ENCODE peak calls at places on chromosomes 16 and 17, in nine cellular contexts. C is body of pancreas, P is cardiac muscle cell, H is RWPE1, U is HFFc6, L is heart left ventricle, J is ovary, F is AG09319, Y is AG09309. E is an unnamed sample.

GRCh38 chr16:70253291-70254094 is 1.8 kb upstream of the EXOSC6 start:
- DNase-seq in Y (no peak), L (no peak), U (peak; percentile 24), H (peak; percentile 32), C (peak; percentile 51), P (peak; percentile 51), J (no peak), F (no peak), E (no peak)

GRCh38 chr16:62190426-62190825 is 154.2 kb upstream of the CDH8 start:
- DNase-seq in H (peak; percentile 26), L (no peak), U (no peak), P (peak; percentile 0), C (no peak), J (no peak), Y (no peak), F (no peak), E (no peak)

GRCh38 chr16:22098538-22099255 is 6.4 kb downstream of the VWA3A start:
- DNase-seq in C (no peak), U (peak; percentile 48), H (peak; percentile 75), P (peak; percentile 58), L (no peak), Y (peak; percentile 17), F (peak; percentile 10), J (no peak), E (no peak)

GRCh38 chr17:2266045-2266864 is 37.3 kb downstream of the SMG6 start:
- DNase-seq in F (no peak), H (no peak), C (peak; percentile 16), J (no peak), L (no peak), U (no peak), P (no peak), Y (no peak), E (no peak)

GRCh38 chr17:37849617-37849972 is 74.6 kb upstream of the TBC1D3K start:
- DNase-seq in F (no peak), C (no peak), Y (no peak), P (no peak), H (no peak), J (no peak), U (no peak), L (no peak), E (no peak)

GRCh38 chr16:19086322-19087199 is 19.1 kb downstream of the COQ7 start:
- DNase-seq in P (peak; percentile 95), Y (peak; percentile 37), C (peak; percentile 87), H (peak; percentile 81), U (peak; percentile 88), F (peak; percentile 74), L (peak; percentile 88), J (peak; percentile 85), E (peak; percentile 88)

GRCh38 chr17:38569701-38570512 is 35.8 kb downstream of the SRCIN1 start:
- DNase-seq in C (no peak), Y (no peak), F (no peak), P (no peak), H (no peak), U (no peak), L (no peak), J (no peak), E (no peak)

GRCh38 chr17:13337864-13338371 is 263.8 kb downstream of the HS3ST3A1 start:
- DNase-seq in U (peak; percentile 51), J (no peak), P (peak; percentile 81), H (peak; percentile 50), F (no peak), Y (peak; percentile 32), C (peak; percentile 18), L (peak; percentile 23), E (no peak)

GRCh38 chr17:56908061-56908542 is 5.7 kb downstream of the TRIM25 start:
- DNase-seq in P (no peak), H (no peak), U (no peak), Y (no peak), C (peak; percentile 23), L (peak; percentile 75), F (no peak), J (no peak), E (no peak)

GRCh38 chr16:55421225-55421624 is 57.8 kb upstream of the MMP2 start:
- DNase-seq in P (no peak), J (no peak), L (no peak), H (no peak), C (no peak), U (no peak), Y (no peak), F (no peak), E (no peak)

GRCh38 chr17:5418858-5419355 is 555 bp downstream of the NUP88 start:
- DNase-seq in C (peak; percentile 56), L (no peak), U (peak; percentile 22), J (no peak), P (peak; percentile 27), Y (no peak), H (no peak), F (no peak), E (no peak)

GRCh38 chr16:47460301-47460754 is 535 bp downstream of the ITFG1 start:
- DNase-seq in H (peak; percentile 13), P (no peak), U (no peak), C (peak; percentile 6), Y (no peak), F (no peak), J (no peak), L (no peak), E (no peak)

GRCh38 chr17:77471984-77472836 is 331.4 kb downstream of the SEC14L1 start:
- DNase-seq in C (no peak), H (peak; percentile 76), Y (no peak), F (peak; percentile 61), U (peak; percentile 46), L (peak; percentile 53), P (peak; percentile 97), J (peak; percentile 67), E (no peak)

GRCh38 chr17:18241229-18241871 is 15.9 kb downstream of the LLGL1 start:
- DNase-seq in U (no peak), L (no peak), H (no peak), J (no peak), P (no peak), Y (no peak), C (no peak), F (no peak), E (no peak)

DNA sequence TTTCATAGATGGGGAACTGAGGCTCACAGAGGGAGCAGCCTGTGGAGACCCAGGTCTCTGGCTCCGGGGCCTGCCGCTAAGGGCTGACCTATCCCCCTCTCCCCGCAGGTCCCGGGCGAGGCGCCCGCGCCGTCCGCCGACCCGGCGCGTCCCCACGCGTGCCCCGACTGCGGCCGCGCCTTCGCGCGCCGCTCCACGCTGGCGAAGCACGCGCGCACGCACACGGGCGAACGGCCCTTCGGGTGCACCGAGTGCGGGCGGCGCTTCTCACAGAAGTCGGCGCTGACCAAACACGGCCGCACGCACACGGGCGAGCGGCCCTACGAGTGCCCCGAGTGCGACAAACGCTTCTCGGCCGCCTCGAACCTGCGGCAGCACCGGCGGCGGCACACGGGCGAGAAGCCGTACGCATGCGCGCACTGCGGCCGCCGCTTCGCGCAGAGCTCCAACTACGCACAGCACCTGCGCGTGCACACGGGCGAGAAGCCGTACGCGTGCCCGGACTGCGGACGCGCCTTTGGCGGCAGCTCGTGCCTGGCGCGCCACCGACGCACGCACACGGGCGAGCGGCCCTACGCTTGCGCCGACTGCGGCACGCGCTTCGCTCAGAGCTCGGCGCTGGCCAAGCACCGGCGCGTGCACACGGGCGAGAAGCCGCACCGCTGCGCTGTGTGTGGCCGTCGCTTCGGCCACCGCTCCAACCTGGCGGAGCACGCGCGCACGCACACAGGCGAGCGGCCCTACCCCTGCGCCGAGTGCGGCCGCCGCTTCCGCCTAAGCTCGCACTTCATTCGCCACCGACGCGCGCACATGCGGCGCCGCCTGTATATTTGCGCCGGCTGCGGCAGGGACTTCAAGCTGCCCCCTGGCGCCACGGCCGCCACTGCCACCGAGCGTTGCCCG is 10.3 kb downstream of the ZNF771 start:
- DNase-seq in F (peak; percentile 69), H (peak; percentile 80), C (peak; percentile 92), J (peak; percentile 85), Y (no peak), L (peak; percentile 92), U (peak; percentile 71), P (peak; percentile 96), E (peak; percentile 86)
- TF ChIP-seq CTCF in F (no peak), H (no peak), C (peak; percentile 45), J (no peak), Y (peak; percentile 9), L (no peak), U (no peak), P (no peak), E (no peak)

DNA sequence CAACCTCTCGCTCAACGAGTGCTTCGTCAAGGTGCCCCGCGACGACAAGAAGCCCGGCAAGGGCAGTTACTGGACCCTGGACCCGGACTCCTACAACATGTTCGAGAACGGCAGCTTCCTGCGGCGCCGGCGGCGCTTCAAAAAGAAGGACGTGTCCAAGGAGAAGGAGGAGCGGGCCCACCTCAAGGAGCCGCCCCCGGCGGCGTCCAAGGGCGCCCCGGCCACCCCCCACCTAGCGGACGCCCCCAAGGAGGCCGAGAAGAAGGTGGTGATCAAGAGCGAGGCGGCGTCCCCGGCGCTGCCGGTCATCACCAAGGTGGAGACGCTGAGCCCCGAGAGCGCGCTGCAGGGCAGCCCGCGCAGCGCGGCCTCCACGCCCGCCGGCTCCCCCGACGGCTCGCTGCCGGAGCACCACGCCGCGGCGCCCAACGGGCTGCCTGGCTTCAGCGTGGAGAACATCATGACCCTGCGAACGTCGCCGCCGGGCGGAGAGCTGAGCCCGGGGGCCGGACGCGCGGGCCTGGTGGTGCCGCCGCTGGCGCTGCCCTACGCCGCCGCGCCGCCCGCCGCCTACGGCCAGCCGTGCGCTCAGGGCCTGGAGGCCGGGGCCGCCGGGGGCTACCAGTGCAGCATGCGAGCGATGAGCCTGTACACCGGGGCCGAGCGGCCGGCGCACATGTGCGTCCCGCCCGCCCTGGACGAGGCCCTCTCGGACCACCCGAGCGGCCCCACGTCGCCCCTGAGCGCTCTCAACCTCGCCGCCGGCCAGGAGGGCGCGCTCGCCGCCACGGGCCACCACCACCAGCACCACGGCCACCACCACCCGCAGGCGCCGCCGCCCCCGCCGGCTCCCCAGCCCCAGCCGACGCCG is 1.3 kb downstream of the FOXC2 start:
- DNase-seq in Y (no peak), P (peak; percentile 62), L (no peak), U (no peak), C (no peak), F (no peak), H (no peak), J (no peak), E (no peak)
- TF ChIP-seq CTCF in Y (peak; percentile 7), P (peak; percentile 12), L (no peak), U (peak; percentile 29), C (no peak), F (peak; percentile 4), H (peak; percentile 63), J (no peak), E (no peak)

GRCh38 chr16:27228621-27229501 is 25.5 kb downstream of the KDM8 start:
- DNase-seq in F (no peak), P (no peak), Y (no peak), L (peak; percentile 70), C (peak; percentile 85), U (no peak), J (no peak), H (no peak), E (no peak)
- TF ChIP-seq CTCF in F (no peak), P (no peak), Y (no peak), L (no peak), C (peak; percentile 50), U (no peak), J (no peak), H (no peak), E (no peak)

DNA sequence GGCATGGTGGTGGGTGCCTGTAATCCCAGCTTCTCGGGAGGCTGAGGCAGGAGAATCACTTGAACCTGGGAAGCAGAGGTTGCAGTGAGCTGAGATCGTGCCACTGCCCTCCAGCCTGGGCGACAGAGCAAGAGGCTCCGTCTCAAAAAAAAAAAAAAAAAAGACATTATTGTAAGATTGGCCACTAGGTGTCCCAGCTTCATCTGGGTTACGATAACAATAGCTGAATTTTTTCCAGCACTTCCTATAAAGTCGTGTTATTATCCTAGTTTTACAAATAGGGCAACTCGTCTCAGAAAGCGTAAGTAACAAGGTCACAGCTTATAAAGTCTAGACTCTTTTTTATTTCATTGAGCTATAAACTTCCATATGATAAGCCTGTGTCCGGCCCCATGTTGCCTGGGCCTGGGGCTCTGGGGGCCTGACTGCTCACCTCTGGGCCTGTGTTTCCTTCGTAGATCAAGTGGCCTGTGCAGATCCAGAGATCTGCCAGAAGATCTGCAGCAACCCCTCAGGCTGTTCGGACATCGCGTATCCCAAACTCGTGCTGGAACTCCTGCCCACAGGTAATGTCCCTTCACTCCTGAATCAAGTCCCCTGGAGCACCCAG is 60.5 kb downstream of the SLC5A11 start:
- DNase-seq in U (peak; percentile 4), L (no peak), J (no peak), F (no peak), H (peak; percentile 25), Y (no peak), P (peak; percentile 54), C (no peak), E (no peak)
- TF ChIP-seq CTCF in U (peak; percentile 84), L (peak; percentile 40), J (no peak), F (peak; percentile 40), H (peak; percentile 33), Y (peak; percentile 44), P (peak; percentile 50), C (peak; percentile 33), E (peak; percentile 13)